ENCODE peak calls at places on chromosome 19, in nine cellular contexts. W is heart right ventricle, F is GM23338, I is GM12865, Y is bronchial epithelial cell, R is colonic mucosa, N is SK-N-SH, C is uterus, O is fibroblast of pulmonary artery. U is an unnamed sample.

GRCh38 chr19:39498262-39499081 is at the start of gene DLL3:
- DNase-seq in W (no peak), F (peak; percentile 36), I (no peak), Y (no peak), R (no peak), N (peak; percentile 59), C (no peak), O (peak; percentile 10), U (no peak)

GRCh38 chr19:41746593-41747227 is 8.6 kb upstream of the CEACAM6 start:
- DNase-seq in W (peak; percentile 7), F (peak; percentile 90), I (peak; percentile 61), Y (peak; percentile 57), R (peak; percentile 84), N (peak; percentile 40), C (no peak), O (peak; percentile 60), U (no peak)

GRCh38 chr19:45815501-45816216 is 551 bp upstream of the RSPH6A start:
- DNase-seq in W (peak; percentile 36), F (peak; percentile 95), I (no peak), Y (no peak), R (no peak), N (peak; percentile 62), C (no peak), O (no peak), U (no peak)

GRCh38 chr19:13984875-13985741 is 21.0 kb downstream of the RFX1 start:
- DNase-seq in W (no peak), F (no peak), I (no peak), Y (no peak), R (no peak), N (no peak), C (no peak), O (no peak), U (no peak)

GRCh38 chr19:15210323-15210774 is 9.6 kb upstream of the NOTCH3 start:
- DNase-seq in W (peak; percentile 34), F (no peak), I (no peak), Y (peak; percentile 84), R (no peak), N (no peak), C (no peak), O (peak; percentile 74), U (no peak)

GRCh38 chr19:45613926-45614725 is 12.1 kb upstream of the GPR4 start:
- DNase-seq in W (no peak), F (no peak), I (peak; percentile 88), Y (peak; percentile 96), R (peak; percentile 83), N (no peak), C (no peak), O (peak; percentile 91), U (peak; percentile 72)

GRCh38 chr19:48491793-48492123 is 19.9 kb downstream of the LMTK3 start:
- DNase-seq in W (no peak), F (peak; percentile 95), I (no peak), Y (no peak), R (no peak), N (no peak), C (no peak), O (no peak), U (no peak)

GRCh38 chr19:32676186-32676894 is 692 bp downstream of the RGS9BP start:
- DNase-seq in W (no peak), F (peak; percentile 62), I (no peak), Y (no peak), R (no peak), N (peak; percentile 55), C (peak; percentile 23), O (no peak), U (no peak)

GRCh38 chr19:55619264-55619663 is 5.1 kb downstream of the ZNF784 start:
- DNase-seq in W (no peak), F (no peak), I (no peak), Y (no peak), R (no peak), N (no peak), C (no peak), O (no peak), U (no peak)

GRCh38 chr19:53007200-53008054 is 6.3 kb upstream of the ERVV-1 start:
- DNase-seq in W (no peak), F (no peak), I (no peak), Y (no peak), R (no peak), N (peak; percentile 33), C (no peak), O (no peak), U (no peak)

GRCh38 chr19:49807888-49808675 is 5.0 kb downstream of the FUZ start:
- DNase-seq in W (no peak), F (peak; percentile 61), I (no peak), Y (no peak), R (no peak), N (no peak), C (no peak), O (no peak), U (no peak)

GRCh38 chr19:47157455-47158321 is 27.1 kb downstream of the SAE1 start:
- DNase-seq in W (peak; percentile 68), F (peak; percentile 96), I (peak; percentile 39), Y (peak; percentile 42), R (peak; percentile 62), N (no peak), C (no peak), O (peak; percentile 86), U (peak; percentile 46)

GRCh38 chr19:35540356-35540927 is 5.0 kb upstream of the TMEM147 start:
- DNase-seq in W (no peak), F (no peak), I (no peak), Y (no peak), R (no peak), N (no peak), C (no peak), O (no peak), U (no peak)

GRCh38 chr19:3370214-3370720 is 3.9 kb downstream of the NFIC start:
- DNase-seq in W (no peak), F (peak; percentile 64), I (no peak), Y (no peak), R (no peak), N (peak; percentile 57), C (peak; percentile 76), O (no peak), U (no peak)

GRCh38 chr19:41144403-41144802 is 30.2 kb downstream of the CYP2F1 start:
- DNase-seq in W (peak; percentile 73), F (peak; percentile 96), I (peak; percentile 84), Y (peak; percentile 73), R (peak; percentile 94), N (peak; percentile 42), C (peak; percentile 52), O (peak; percentile 91), U (no peak)

GRCh38 chr19:51296331-51297093 is 14.9 kb upstream of the IGLON5 start:
- DNase-seq in W (no peak), F (peak; percentile 65), I (no peak), Y (no peak), R (no peak), N (peak; percentile 58), C (no peak), O (no peak), U (no peak)

GRCh38 chr19:14497347-14497921 is 1.5 kb upstream of the GIPC1 start:
- DNase-seq in W (no peak), F (peak; percentile 50), I (no peak), Y (no peak), R (peak; percentile 83), N (no peak), C (no peak), O (no peak), U (no peak)

DNA sequence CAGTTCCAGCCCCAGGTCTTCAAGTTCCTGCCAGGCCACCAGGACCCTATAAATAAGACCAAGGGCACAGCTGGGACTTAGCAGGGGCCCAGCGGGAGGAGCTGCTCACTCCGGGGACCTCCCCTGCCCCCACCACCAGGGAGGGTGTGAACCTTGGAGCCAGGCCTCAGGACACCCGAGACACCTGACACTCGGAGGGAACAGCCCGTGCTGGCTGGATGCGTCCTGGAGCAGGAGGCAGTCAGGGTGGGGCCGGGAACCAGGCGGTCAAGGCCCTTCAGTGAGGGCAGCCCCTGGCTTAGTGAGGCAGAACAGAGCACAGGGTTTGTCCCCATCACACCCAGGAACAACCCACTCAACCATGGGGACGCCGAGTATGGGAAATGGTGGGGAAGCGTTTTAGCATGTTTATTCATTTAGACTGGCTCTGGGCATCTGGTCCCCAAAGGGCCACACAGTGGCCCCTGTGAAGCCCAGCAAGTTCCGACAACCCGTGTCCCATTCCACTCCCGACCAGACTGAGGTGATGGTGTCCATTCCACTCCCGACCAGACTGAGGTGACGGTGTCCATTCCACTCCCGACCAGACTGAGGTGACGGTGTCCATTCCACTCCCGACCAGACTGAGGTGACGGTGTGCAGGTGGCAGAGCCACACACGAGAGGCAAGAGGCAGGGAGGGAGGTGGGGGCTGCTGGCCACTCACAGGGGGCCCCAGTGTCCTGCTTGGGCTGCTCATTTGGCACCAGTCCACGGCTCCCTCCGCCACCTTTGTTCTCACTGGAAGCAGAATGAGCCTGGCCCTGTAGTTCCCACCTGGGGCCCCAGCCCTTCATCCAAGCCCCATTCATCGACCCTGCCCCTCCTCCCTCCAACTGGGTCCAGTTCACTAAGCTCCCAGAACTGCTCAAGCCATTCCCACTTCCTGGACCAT is 2.2 kb upstream of the MIDN start:
- DNase-seq in W (peak; percentile 82), F (no peak), I (no peak), Y (no peak), R (peak; percentile 78), N (no peak), C (peak; percentile 50), O (no peak), U (no peak)
- H3K4me3 ChIP-seq in W (peak overlapping the region; percentile 26), F (no peak overlapping the region), I (no peak overlapping the region), Y (no peak overlapping the region), R (no peak overlapping the region), N (no peak overlapping the region), C (no peak overlapping the region), O (no peak overlapping the region), U (peak overlapping the region; percentile 5)

GRCh38 chr19:10895920-10896319 is 24.6 kb downstream of the CARM1 start:
- DNase-seq in W (no peak), F (peak; percentile 74), I (no peak), Y (no peak), R (no peak), N (no peak), C (no peak), O (no peak), U (no peak)
- TF ChIP-seq CTCF in W (no peak), F (peak; percentile 47), I (no peak), Y (peak; percentile 7), R (no peak), N (peak; percentile 22), C (no peak), O (no peak), U (no peak)

DNA sequence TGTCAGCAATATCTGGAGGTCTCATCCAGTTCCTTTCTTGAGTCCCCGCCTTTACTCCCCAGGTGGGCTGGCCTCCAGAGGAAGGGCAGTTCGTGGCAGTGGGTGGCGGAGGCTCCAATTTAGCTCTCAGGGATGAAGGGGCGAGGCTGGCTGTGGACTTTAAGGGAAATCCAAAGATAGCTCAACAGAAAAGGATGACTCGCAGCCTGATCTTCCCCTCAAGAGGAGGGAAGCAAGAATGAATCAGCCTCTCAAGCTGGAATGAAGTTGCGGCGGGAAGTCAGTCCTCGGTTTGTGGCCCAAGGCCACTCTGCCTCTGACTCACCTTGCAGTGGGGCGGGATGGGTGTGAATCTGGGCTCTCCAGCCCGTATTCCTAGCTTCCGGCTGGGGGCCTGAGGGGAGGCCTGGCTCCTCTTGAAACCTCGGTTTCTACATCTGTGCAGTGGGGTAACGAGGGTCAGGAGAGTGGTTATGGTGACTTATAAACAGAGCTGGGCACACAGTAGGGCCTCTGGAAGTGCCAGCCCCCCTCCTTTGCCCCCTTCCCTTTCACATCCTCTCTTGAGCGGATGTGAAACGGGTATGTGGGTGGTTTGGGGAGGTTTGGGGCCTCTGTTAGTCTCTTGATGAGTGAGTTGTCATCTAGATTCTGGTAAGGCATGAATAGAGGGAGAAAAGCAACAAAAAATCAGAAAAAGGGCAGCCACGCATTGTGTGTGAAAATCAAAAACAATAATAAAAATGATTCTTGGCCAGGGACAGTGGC is 10.5 kb upstream of the SMG9 start:
- DNase-seq in W (peak; percentile 32), F (no peak), I (peak; percentile 97), Y (peak; percentile 95), R (peak; percentile 72), N (no peak), C (peak; percentile 39), O (peak; percentile 89), U (no peak)
- H3K4me3 ChIP-seq in W (no peak overlapping the region), F (no peak overlapping the region), I (peak overlapping the region; percentile 1), Y (no peak overlapping the region), R (no peak overlapping the region), N (no peak overlapping the region), C (no peak overlapping the region), O (no peak overlapping the region), U (no peak overlapping the region)

GRCh38 chr19:1648926-1649541 is 3.4 kb downstream of the TCF3 start:
- DNase-seq in W (no peak), F (no peak), I (peak; percentile 83), Y (no peak), R (no peak), N (no peak), C (no peak), O (no peak), U (no peak)
- TF ChIP-seq CTCF in W (no peak), F (no peak), I (peak; percentile 10), Y (no peak), R (no peak), N (no peak), C (no peak), O (no peak), U (no peak)